ENCODE peak calls at places on chromosomes 6 and 20, in four cellular contexts. One of them, this sample, is unnamed.

GRCh38 chr20:57062696-57063270 is 203.7 kb downstream of the BMP7 start:
- DNase-seq in IMR-90: no peak
- DNase-seq in K562: no peak
- DNase-seq in HCT116: no peak
- DNase-seq in this sample: no peak

GRCh38 chr20:62804632-62805364 is at the start of gene OGFR:
- DNase-seq in K562: peak
- DNase-seq in IMR-90: peak
- DNase-seq in HCT116: no peak
- DNase-seq in this sample: peak

GRCh38 chr6:89045585-89045984 is 35.0 kb upstream of the PNRC1 start:
- DNase-seq in HCT116: no peak
- DNase-seq in K562: no peak
- DNase-seq in IMR-90: no peak
- DNase-seq in this sample: no peak

GRCh38 chr6:56959094-56959493 is 4.2 kb downstream of the BEND6 start:
- DNase-seq in IMR-90: peak
- DNase-seq in HCT116: no peak
- DNase-seq in K562: no peak
- DNase-seq in this sample: no peak

GRCh38 chr20:38878798-38879197 is 47.4 kb upstream of the FAM83D start:
- DNase-seq in HCT116: no peak
- DNase-seq in K562: no peak
- DNase-seq in IMR-90: peak
- DNase-seq in this sample: no peak

GRCh38 chr6:122747573-122747972 is 31.9 kb upstream of the FABP7 start:
- DNase-seq in K562: no peak
- DNase-seq in IMR-90: no peak
- DNase-seq in HCT116: no peak
- DNase-seq in this sample: no peak

GRCh38 chr6:19892250-19892649 is 55.1 kb downstream of the ID4 start:
- DNase-seq in IMR-90: no peak
- DNase-seq in K562: no peak
- DNase-seq in HCT116: peak
- DNase-seq in this sample: no peak

GRCh38 chr6:147287869-147288271 is 83.7 kb downstream of the STXBP5 start:
- DNase-seq in HCT116: peak
- DNase-seq in IMR-90: peak
- DNase-seq in K562: no peak
- DNase-seq in this sample: no peak

GRCh38 chr6:15327271-15327670 is 81.4 kb downstream of the JARID2 start:
- DNase-seq in K562: peak
- DNase-seq in IMR-90: no peak
- DNase-seq in HCT116: peak
- DNase-seq in this sample: peak

GRCh38 chr20:35491823-35492222 is 36.4 kb downstream of the CEP250 start:
- DNase-seq in HCT116: no peak
- DNase-seq in K562: no peak
- DNase-seq in IMR-90: peak
- DNase-seq in this sample: no peak

GRCh38 chr20:50689864-50690263 is 1.5 kb downstream of the RIPOR3 start:
- DNase-seq in K562: no peak
- DNase-seq in HCT116: no peak
- DNase-seq in IMR-90: no peak
- DNase-seq in this sample: peak

GRCh38 chr6:108116781-108117426 is 42.4 kb upstream of the OSTM1 start:
- DNase-seq in K562: no peak
- DNase-seq in HCT116: no peak
- DNase-seq in IMR-90: no peak
- DNase-seq in this sample: peak

GRCh38 chr6:108118791-108119211 is 44.3 kb upstream of the OSTM1 start:
- DNase-seq in HCT116: no peak
- DNase-seq in K562: no peak
- DNase-seq in IMR-90: no peak
- DNase-seq in this sample: peak

GRCh38 chr6:108118359-108118724 is 43.8 kb upstream of the OSTM1 start:
- DNase-seq in HCT116: no peak
- DNase-seq in IMR-90: no peak
- DNase-seq in K562: no peak
- DNase-seq in this sample: peak

GRCh38 chr6:108116424-108116780 is 41.9 kb upstream of the OSTM1 start:
- DNase-seq in HCT116: no peak
- DNase-seq in IMR-90: no peak
- DNase-seq in K562: no peak
- DNase-seq in this sample: no peak

GRCh38 chr6:108117427-108118358 is 43.2 kb upstream of the OSTM1 start:
- DNase-seq in K562: no peak
- DNase-seq in IMR-90: peak
- DNase-seq in HCT116: no peak
- DNase-seq in this sample: peak
- TF ChIP-seq RAD21 in K562: no peak
- TF ChIP-seq RAD21 in IMR-90: no peak
- TF ChIP-seq RAD21 in HCT116: no peak
- TF ChIP-seq RAD21 in this sample: no peak

GRCh38 chr20:48620112-48620485 is 207.7 kb downstream of the PREX1 start:
- DNase-seq in HCT116: no peak
- DNase-seq in IMR-90: no peak
- DNase-seq in K562: no peak
- DNase-seq in this sample: no peak
- H2AFZ ChIP-seq in HCT116: no peak
- H2AFZ ChIP-seq in IMR-90: peak
- H2AFZ ChIP-seq in K562: no peak
- H2AFZ ChIP-seq in this sample: no peak

GRCh38 chr6:148414836-148415235 is 72.2 kb downstream of the SASH1 start:
- DNase-seq in K562: no peak
- DNase-seq in IMR-90: peak
- DNase-seq in HCT116: no peak
- DNase-seq in this sample: no peak
- TF ChIP-seq RAD21 in K562: no peak
- TF ChIP-seq RAD21 in IMR-90: no peak
- TF ChIP-seq RAD21 in HCT116: no peak
- TF ChIP-seq RAD21 in this sample: no peak

DNA sequence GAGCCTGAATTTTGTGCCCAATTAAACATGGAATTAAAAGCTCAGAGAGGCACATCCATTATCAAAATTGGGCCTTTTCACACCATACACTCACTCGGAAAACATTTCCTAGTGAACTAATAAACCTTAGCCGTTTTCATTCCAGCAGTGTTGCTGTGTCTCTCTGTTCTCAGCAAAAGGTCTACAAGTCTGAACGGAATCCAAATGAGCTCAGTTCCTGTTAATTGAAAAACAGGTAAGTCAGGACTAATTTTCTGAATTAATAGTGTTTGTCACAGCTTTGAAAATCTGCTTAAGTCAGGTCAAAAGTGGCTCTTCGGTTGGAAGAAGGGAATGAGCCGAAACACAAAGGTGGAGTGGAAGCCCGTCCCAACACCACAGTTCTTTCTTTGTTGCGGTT is 163.3 kb upstream of the RALGAPA2 start:
- DNase-seq in IMR-90: no peak
- DNase-seq in K562: no peak
- DNase-seq in HCT116: no peak
- DNase-seq in this sample: no peak
- H2AFZ ChIP-seq in IMR-90: no peak
- H2AFZ ChIP-seq in K562: no peak
- H2AFZ ChIP-seq in HCT116: no peak
- H2AFZ ChIP-seq in this sample: no peak

GRCh38 chr6:35033683-35034082 is 107.5 kb downstream of the TCP11 start:
- DNase-seq in K562: no peak
- DNase-seq in IMR-90: no peak
- DNase-seq in HCT116: no peak
- DNase-seq in this sample: no peak
- TF ChIP-seq RAD21 in K562: no peak
- TF ChIP-seq RAD21 in IMR-90: no peak
- TF ChIP-seq RAD21 in HCT116: no peak
- TF ChIP-seq RAD21 in this sample: no peak

This sample was measured in SK-N-SH.